ENCODE peak calls at places on chromosomes 7 and 10, in six cellular contexts. F, O, E, R, B and V are unnamed samples.

GRCh38 chr10:88525371-88526079 is 57.6 kb downstream of the RNLS start:
- DNase-seq in F (peak), O (peak), E (peak), R (peak), B (no peak), V (no peak)

GRCh38 chr7:90832726-90833125 is 236.6 kb downstream of the CDK14 start:
- DNase-seq in F (no peak), O (no peak), E (no peak), R (no peak), B (peak), V (no peak)

GRCh38 chr7:27302590-27302989 is 60.0 kb downstream of the EVX1 start:
- DNase-seq in F (no peak), O (no peak), E (no peak), R (no peak), B (no peak), V (no peak)

GRCh38 chr10:92667078-92667477 is 22.7 kb upstream of the HHEX start:
- DNase-seq in F (no peak), O (no peak), E (no peak), R (no peak), B (no peak), V (no peak)

GRCh38 chr7:103573479-103574058 is 127.6 kb upstream of the SLC26A5 start:
- DNase-seq in F (peak), O (peak), E (peak), R (peak), B (peak), V (no peak)

GRCh38 chr7:106858618-106859532 is 6.2 kb upstream of the PIK3CG start:
- DNase-seq in F (no peak), O (peak), E (no peak), R (peak), B (peak), V (no peak)

GRCh38 chr10:97687785-97688781 is 1.0 kb upstream of the AVPI1 start:
- DNase-seq in F (no peak), O (peak), E (peak), R (peak), B (no peak), V (no peak)

GRCh38 chr10:44761076-44761475 is 150.1 kb upstream of the TMEM72 start:
- DNase-seq in F (no peak), O (no peak), E (peak), R (peak), B (no peak), V (no peak)

GRCh38 chr7:45203947-45204445 is 46.4 kb downstream of the RAMP3 start:
- DNase-seq in F (no peak), O (peak), E (peak), R (peak), B (no peak), V (no peak)

GRCh38 chr10:59631882-59632281 is 77.8 kb downstream of the SLC16A9 start:
- DNase-seq in F (no peak), O (peak), E (no peak), R (no peak), B (no peak), V (no peak)

GRCh38 chr7:51428226-51428887 is 111.7 kb upstream of the COBL start:
- DNase-seq in F (no peak), O (no peak), E (no peak), R (no peak), B (no peak), V (peak)

GRCh38 chr10:79127151-79127961 is 58.6 kb downstream of the ZMIZ1 start:
- DNase-seq in F (no peak), O (peak), E (peak), R (peak), B (peak), V (no peak)

GRCh38 chr7:273327-273726 is 16.6 kb upstream of the FOXL3 start:
- DNase-seq in F (no peak), O (no peak), E (no peak), R (no peak), B (no peak), V (no peak)

GRCh38 chr10:133326745-133327650 is 9.7 kb downstream of the CALY start:
- DNase-seq in F (no peak), O (no peak), E (no peak), R (peak), B (no peak), V (no peak)

GRCh38 chr10:132961420-132961803 is 19.0 kb upstream of the CFAP46 start:
- DNase-seq in F (no peak), O (no peak), E (no peak), R (no peak), B (no peak), V (no peak)

GRCh38 chr10:8138471-8138870 is 84.0 kb downstream of the GATA3 start:
- DNase-seq in F (no peak), O (peak), E (peak), R (peak), B (no peak), V (no peak)

GRCh38 chr10:105062881-105063280 is 421.8 kb downstream of the SORCS3 start:
- DNase-seq in F (no peak), O (no peak), E (no peak), R (peak), B (no peak), V (no peak)

DNA sequence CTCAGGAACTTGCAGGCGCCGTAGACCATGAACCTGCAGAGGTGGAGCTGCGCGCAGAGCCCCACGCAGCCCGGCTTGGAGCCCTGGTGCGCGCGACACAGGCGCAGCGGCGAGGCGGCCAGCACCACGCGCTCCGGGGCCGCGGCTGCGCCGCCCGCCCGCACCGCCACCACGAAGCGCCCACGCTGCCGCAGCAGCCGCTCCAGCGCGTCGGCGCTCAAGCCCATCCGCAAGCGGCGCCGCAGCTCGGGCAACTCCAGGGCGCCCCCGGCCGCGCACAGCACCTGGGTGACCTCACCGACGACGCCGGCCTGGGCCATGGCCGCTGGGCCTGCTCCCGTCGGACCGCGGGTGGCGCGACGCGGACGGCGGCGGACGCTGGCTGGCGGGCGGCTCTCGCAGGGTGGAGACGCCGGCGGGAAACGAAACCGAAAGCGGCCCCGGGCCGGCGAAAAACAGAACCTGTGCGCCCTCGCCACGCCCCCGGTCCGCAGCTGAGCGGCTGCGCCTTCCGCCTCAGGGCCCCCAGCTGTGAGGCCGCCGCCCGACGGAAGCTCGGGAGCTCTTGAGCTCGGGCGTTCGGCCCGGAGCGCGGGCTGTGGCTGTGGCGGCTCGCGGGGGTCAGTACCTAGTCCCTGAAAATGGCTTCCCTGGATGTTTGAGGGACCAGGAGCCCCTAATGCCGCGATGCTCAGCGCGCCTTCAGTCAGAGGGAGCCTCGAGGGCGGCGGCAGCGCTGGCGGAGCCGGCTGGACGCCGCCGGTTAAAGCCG is at the start of gene PARP12:
- DNase-seq in F (peak), O (peak), E (peak), R (peak), B (peak), V (peak)
- TF ChIP-seq CTCF in F (no peak), O (no peak), E (no peak), R (no peak), B (no peak), V (no peak)

DNA sequence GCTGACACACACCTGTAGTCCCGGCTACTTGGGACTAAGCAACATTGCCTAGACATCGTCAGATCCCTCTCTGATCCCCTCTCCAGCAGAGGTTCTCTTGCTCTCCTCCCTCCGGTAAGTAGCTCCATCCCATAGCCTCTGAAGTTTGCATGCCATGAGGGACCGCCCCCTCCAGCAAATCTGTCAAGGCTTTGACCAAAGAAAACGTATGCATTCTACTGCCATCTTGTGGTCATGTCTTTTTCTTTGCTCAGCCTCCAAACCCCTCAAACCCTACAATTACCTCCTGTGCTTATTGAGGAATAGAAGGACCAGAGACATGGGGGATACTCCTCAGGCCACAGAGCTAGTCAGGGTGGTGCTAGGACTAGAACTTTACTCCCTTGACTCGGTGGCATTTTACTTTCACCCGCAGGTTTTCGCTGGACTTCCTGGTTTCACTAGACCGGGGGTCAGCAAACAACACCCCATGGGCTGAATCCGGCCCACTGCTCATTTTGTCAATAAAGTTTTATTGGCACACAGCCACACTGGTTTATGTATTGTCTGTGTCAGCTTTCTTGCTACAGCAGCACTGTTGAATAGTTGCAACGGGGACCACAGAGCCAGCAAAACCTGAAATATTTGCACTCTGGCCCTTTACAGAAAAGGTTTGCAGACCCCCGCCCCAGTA is 202.6 kb upstream of the FOXK1 start:
- DNase-seq in F (peak), O (peak), E (peak), R (no peak), B (peak), V (peak)
- TF ChIP-seq CTCF in F (peak), O (peak), E (peak), R (no peak), B (peak), V (peak)

DNA sequence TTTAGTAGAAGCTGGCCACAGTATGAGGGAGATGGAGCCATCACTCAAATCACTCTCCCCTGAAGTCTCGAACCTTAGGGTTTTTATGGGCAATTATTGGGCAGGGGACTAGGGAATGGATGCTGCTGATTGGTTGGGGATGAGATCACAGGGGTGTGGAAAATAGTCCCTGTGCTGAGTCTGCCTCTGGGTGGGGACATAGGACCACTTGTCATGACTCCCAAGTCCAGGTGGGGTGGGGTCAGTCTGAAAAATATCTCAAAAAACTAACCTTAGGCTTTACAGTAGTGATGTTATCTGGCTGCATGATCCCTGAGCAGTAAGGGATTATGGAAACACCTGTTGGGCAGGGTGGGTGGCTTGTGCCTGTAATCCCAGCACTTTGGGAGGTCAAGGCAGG is 98.6 kb downstream of the XRCC2 start:
- DNase-seq in F (no peak), O (no peak), E (no peak), R (no peak), B (no peak), V (no peak)
- TF ChIP-seq CTCF in F (no peak), O (no peak), E (no peak), R (no peak), B (no peak), V (no peak)

GRCh38 chr7:73688288-73688687 is 4.9 kb downstream of the BUD23 start:
- DNase-seq in F (no peak), O (no peak), E (no peak), R (no peak), B (no peak), V (no peak)

GRCh38 chr7:73682745-73683055 is 553 bp downstream of the DNAJC30 start:
- DNase-seq in F (no peak), O (peak), E (no peak), R (no peak), B (no peak), V (no peak)

GRCh38 chr7:73683916-73684693 is 708 bp downstream of the BUD23 start:
- DNase-seq in F (no peak), O (peak), E (no peak), R (peak), B (no peak), V (no peak)

GRCh38 chr7:73683056-73683915 is at the start of the genes BUD23 and DNAJC30:
- DNase-seq in F (peak), O (peak), E (peak), R (peak), B (peak), V (peak)

DNA sequence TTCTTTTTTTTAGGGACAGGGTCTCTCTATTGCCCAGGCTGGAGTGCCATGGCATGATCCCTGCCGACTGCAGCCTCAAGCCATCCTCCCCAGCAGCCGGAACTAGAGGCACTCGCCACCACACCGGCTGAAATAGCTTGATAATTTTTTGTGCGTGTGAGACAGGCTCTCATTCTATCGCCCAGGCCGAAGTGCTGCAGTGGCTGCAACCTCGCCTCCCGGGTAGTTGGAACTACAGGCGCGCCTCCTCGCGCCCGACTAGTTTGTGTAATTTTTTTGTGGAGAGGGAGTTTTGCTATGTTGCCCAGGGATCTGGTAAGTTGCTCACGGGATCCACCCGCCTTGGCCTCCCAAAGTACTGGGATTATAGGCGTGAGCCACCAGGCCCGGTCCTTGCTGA is 1.9 kb downstream of the BUD23 start:
- DNase-seq in F (no peak), O (no peak), E (no peak), R (no peak), B (no peak), V (no peak)
- TF ChIP-seq CTCF in F (no peak), O (no peak), E (no peak), R (no peak), B (no peak), V (no peak)